ENCODE peak calls at places on chromosome 22, in five cellular contexts. One of them, this sample, is unnamed.

GRCh38 chr22:19663821-19664325 is 50.4 kb upstream of the SEPTIN5 start:
- DNase-seq in IMR-90: peak
- DNase-seq in H9: no peak
- DNase-seq in mesenchymal stem cell: peak
- DNase-seq in H1: peak
- DNase-seq in this sample: no peak

GRCh38 chr22:44538071-44538470 is 40.0 kb upstream of the RTL6 start:
- DNase-seq in IMR-90: peak
- DNase-seq in H9: no peak
- DNase-seq in mesenchymal stem cell: peak
- DNase-seq in H1: no peak
- DNase-seq in this sample: no peak

GRCh38 chr22:45413013-45413367 is 409 bp downstream of the SMC1B start:
- DNase-seq in IMR-90: no peak
- DNase-seq in H9: no peak
- DNase-seq in mesenchymal stem cell: no peak
- DNase-seq in H1: no peak
- DNase-seq in this sample: no peak

GRCh38 chr22:32416556-32417085 is 4.6 kb upstream of the RTCB start:
- DNase-seq in IMR-90: no peak
- DNase-seq in H9: no peak
- DNase-seq in mesenchymal stem cell: no peak
- DNase-seq in H1: no peak
- DNase-seq in this sample: no peak

GRCh38 chr22:46008291-46008690 is 31.3 kb upstream of the WNT7B start:
- DNase-seq in IMR-90: no peak
- DNase-seq in H9: no peak
- DNase-seq in mesenchymal stem cell: no peak
- DNase-seq in H1: no peak
- DNase-seq in this sample: no peak

GRCh38 chr22:37489994-37490393 is 3.8 kb upstream of the MFNG start:
- DNase-seq in IMR-90: no peak
- DNase-seq in H9: no peak
- DNase-seq in mesenchymal stem cell: no peak
- DNase-seq in H1: no peak
- DNase-seq in this sample: no peak

GRCh38 chr22:30882181-30882771 is 86.3 kb downstream of the MORC2 start:
- DNase-seq in IMR-90: no peak
- DNase-seq in H9: no peak
- DNase-seq in mesenchymal stem cell: no peak
- DNase-seq in H1: no peak
- DNase-seq in this sample: no peak

GRCh38 chr22:46287873-46288751 is 8.6 kb upstream of the GTSE1 start:
- DNase-seq in IMR-90: no peak
- DNase-seq in H9: no peak
- DNase-seq in mesenchymal stem cell: no peak
- DNase-seq in H1: no peak
- DNase-seq in this sample: no peak

GRCh38 chr22:45528046-45528445 is 25.4 kb downstream of the FBLN1 start:
- DNase-seq in IMR-90: no peak
- DNase-seq in H9: no peak
- DNase-seq in mesenchymal stem cell: no peak
- DNase-seq in H1: no peak
- DNase-seq in this sample: no peak

GRCh38 chr22:48376936-48377335 is 1450.7 kb downstream of the BRD1 start:
- DNase-seq in IMR-90: no peak
- DNase-seq in H9: no peak
- DNase-seq in mesenchymal stem cell: no peak
- DNase-seq in H1: peak
- DNase-seq in this sample: no peak

GRCh38 chr22:31588970-31589675 is 72.9 kb downstream of the PISD start:
- DNase-seq in IMR-90: no peak
- DNase-seq in H9: no peak
- DNase-seq in mesenchymal stem cell: no peak
- DNase-seq in H1: no peak
- DNase-seq in this sample: no peak

GRCh38 chr22:46149493-46149997 is 781 bp upstream of the PPARA start:
- DNase-seq in IMR-90: no peak
- DNase-seq in H9: peak
- DNase-seq in mesenchymal stem cell: peak
- DNase-seq in H1: peak
- DNase-seq in this sample: peak

GRCh38 chr22:47401592-47401898 is 639.1 kb downstream of the TBC1D22A start:
- DNase-seq in IMR-90: no peak
- DNase-seq in H9: no peak
- DNase-seq in mesenchymal stem cell: no peak
- DNase-seq in H1: no peak
- DNase-seq in this sample: no peak

GRCh38 chr22:26673485-26673884 is 16.1 kb downstream of the MIAT start:
- DNase-seq in IMR-90: no peak
- DNase-seq in H9: no peak
- DNase-seq in mesenchymal stem cell: peak
- DNase-seq in H1: no peak
- DNase-seq in this sample: no peak

GRCh38 chr22:39250131-39250530 is 5.3 kb upstream of the PDGFB start:
- DNase-seq in IMR-90: no peak
- DNase-seq in H9: no peak
- DNase-seq in mesenchymal stem cell: no peak
- DNase-seq in H1: no peak
- DNase-seq in this sample: no peak

GRCh38 chr22:21972806-21973205 is 9.8 kb downstream of the TOP3B start:
- DNase-seq in IMR-90: no peak
- DNase-seq in H9: no peak
- DNase-seq in mesenchymal stem cell: no peak
- DNase-seq in H1: no peak
- DNase-seq in this sample: no peak

GRCh38 chr22:31922593-31922992 is 21.7 kb upstream of the YWHAH start:
- DNase-seq in IMR-90: no peak
- DNase-seq in H9: no peak
- DNase-seq in mesenchymal stem cell: no peak
- DNase-seq in H1: no peak
- DNase-seq in this sample: no peak

GRCh38 chr22:23122992-23123803 is 18.6 kb downstream of the RSPH14 start:
- DNase-seq in IMR-90: no peak
- DNase-seq in H9: no peak
- DNase-seq in mesenchymal stem cell: no peak
- DNase-seq in H1: no peak
- DNase-seq in this sample: no peak

GRCh38 chr22:28761449-28761755 is 11.1 kb upstream of the CCDC117 start:
- DNase-seq in IMR-90: no peak
- DNase-seq in H9: peak
- DNase-seq in mesenchymal stem cell: no peak
- DNase-seq in H1: no peak
- DNase-seq in this sample: no peak

DNA sequence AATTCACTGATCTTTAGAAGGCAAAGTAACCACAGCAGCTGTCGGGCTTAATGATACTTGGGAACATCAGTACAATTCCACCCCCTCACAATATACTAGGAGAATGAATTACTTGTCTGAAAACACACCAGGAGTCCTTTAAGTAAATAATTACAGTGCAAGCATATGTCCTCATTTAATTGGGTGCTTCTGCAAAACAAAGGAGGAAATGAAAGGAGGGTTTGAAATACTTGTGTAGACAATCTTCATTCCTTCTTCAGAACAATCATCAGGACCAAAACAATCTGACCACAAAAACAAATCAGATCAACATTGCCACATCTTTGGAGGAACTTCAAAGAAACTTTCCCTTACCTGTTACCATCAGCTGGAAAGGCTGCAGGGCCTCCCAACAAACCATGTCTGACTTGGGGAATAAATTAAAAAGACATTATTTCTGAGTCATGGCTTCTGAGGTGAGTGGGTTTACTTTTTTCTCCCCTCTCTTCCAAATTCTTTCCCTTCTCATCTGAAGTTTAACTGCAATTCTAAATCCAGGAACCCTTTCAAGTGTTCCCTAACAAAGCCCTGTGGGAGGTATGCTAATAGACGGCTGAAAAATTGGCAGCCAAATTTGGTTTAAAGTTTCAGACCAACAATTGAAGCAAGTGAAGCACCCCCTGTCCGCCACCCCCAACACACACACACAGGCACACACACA is 12.5 kb upstream of the CCDC117 start:
- DNase-seq in IMR-90: peak
- DNase-seq in H9: peak
- DNase-seq in mesenchymal stem cell: peak
- DNase-seq in H1: no peak
- DNase-seq in this sample: no peak
- H2BK15ac ChIP-seq in IMR-90: peak
- H2BK15ac ChIP-seq in H9: no peak
- H2BK15ac ChIP-seq in mesenchymal stem cell: no peak
- H2BK15ac ChIP-seq in H1: no peak
- H2BK15ac ChIP-seq in this sample: no peak

GRCh38 chr22:42611076-42611475 is 3.6 kb downstream of the POLDIP3 start:
- DNase-seq in IMR-90: peak
- DNase-seq in H9: no peak
- DNase-seq in mesenchymal stem cell: no peak
- DNase-seq in H1: no peak
- DNase-seq in this sample: no peak

GRCh38 chr22:42615092-42615859 is 593 bp upstream of the POLDIP3 start:
- DNase-seq in IMR-90: peak
- DNase-seq in H9: peak
- DNase-seq in mesenchymal stem cell: peak
- DNase-seq in H1: peak
- DNase-seq in this sample: peak

GRCh38 chr22:42614312-42615091 is at the start of gene POLDIP3:
- DNase-seq in IMR-90: peak
- DNase-seq in H9: peak
- DNase-seq in mesenchymal stem cell: peak
- DNase-seq in H1: peak
- DNase-seq in this sample: peak

GRCh38 chr22:42612336-42612735 is 2.3 kb downstream of the POLDIP3 start:
- DNase-seq in IMR-90: no peak
- DNase-seq in H9: no peak
- DNase-seq in mesenchymal stem cell: no peak
- DNase-seq in H1: no peak
- DNase-seq in this sample: no peak

DNA sequence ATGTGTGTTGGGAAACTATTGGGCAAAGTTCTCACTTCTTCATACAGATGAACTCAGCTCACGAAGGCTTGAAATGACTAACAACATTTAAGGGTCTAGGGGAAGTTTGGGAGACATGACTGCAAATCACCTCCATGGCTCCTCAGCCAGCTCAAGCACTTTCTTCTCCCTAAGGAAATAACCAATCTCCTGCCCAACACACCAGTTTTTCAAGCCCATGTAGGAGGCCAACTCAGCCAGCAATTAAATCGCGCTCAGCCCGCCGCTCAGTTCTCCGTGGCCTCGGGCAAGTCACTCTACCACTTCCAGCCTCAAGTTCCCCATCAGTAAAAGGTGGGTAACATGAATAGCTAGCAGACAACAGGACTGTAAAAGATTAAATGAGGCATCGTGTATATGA is 814 bp downstream of the POLDIP3 start:
- DNase-seq in IMR-90: no peak
- DNase-seq in H9: no peak
- DNase-seq in mesenchymal stem cell: peak
- DNase-seq in H1: no peak
- DNase-seq in this sample: no peak
- H2AFZ ChIP-seq in IMR-90: peak
- H2AFZ ChIP-seq in H9: no peak
- H2AFZ ChIP-seq in mesenchymal stem cell: no peak
- H2AFZ ChIP-seq in H1: no peak
- H2AFZ ChIP-seq in this sample: peak

GRCh38 chr22:35893698-35894097 is 134.9 kb downstream of the RBFOX2 start:
- DNase-seq in IMR-90: peak
- DNase-seq in H9: no peak
- DNase-seq in mesenchymal stem cell: peak
- DNase-seq in H1: no peak
- DNase-seq in this sample: no peak

GRCh38 chr22:35892192-35892591 is 136.4 kb downstream of the RBFOX2 start:
- DNase-seq in IMR-90: peak
- DNase-seq in H9: no peak
- DNase-seq in mesenchymal stem cell: peak
- DNase-seq in H1: no peak
- DNase-seq in this sample: no peak

GRCh38 chr22:35896306-35896705 is 132.3 kb downstream of the RBFOX2 start:
- DNase-seq in IMR-90: no peak
- DNase-seq in H9: no peak
- DNase-seq in mesenchymal stem cell: no peak
- DNase-seq in H1: no peak
- DNase-seq in this sample: no peak

GRCh38 chr22:35894464-35894878 is 134.2 kb downstream of the RBFOX2 start:
- DNase-seq in IMR-90: no peak
- DNase-seq in H9: no peak
- DNase-seq in mesenchymal stem cell: no peak
- DNase-seq in H1: no peak
- DNase-seq in this sample: no peak

DNA sequence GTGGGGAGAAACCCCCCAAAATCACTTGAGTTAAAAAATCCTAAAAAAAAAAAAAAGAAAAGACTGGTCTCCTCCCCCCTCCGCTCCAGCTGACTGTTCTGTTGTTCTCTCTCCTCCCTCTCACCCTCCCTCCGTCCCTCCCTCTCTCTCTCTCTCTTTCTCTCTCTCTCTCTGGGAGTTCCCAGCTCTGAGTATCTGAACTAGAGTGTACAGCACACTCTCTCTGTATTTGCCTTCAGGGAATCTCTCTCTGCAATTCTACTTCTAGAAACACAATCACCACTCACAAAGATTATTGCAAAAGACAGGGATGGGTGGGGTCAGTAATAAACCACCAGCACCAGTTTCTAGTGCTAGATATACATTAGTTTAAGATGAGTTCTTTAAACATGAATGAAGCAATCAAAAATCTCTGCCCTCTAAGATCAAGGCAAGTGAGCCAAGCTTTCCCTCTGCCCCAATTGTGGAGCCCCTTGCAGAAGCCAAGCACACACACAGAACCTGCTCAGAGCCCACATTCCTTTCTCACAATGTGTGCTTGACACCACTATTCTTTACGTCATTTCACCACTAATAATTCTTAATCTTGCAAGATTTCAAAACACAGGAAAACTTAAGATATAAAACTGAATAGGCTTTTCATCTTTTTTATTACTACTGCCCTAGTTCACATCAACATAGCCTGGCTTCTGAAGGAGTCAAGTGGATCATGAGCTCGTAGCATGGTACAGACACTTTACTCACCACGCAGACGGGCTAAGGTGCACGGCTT is 133.5 kb downstream of the RBFOX2 start:
- DNase-seq in IMR-90: peak
- DNase-seq in H9: no peak
- DNase-seq in mesenchymal stem cell: peak
- DNase-seq in H1: no peak
- DNase-seq in this sample: no peak
- H2BK15ac ChIP-seq in IMR-90: no peak
- H2BK15ac ChIP-seq in H9: no peak
- H2BK15ac ChIP-seq in mesenchymal stem cell: no peak
- H2BK15ac ChIP-seq in H1: no peak
- H2BK15ac ChIP-seq in this sample: no peak

DNA sequence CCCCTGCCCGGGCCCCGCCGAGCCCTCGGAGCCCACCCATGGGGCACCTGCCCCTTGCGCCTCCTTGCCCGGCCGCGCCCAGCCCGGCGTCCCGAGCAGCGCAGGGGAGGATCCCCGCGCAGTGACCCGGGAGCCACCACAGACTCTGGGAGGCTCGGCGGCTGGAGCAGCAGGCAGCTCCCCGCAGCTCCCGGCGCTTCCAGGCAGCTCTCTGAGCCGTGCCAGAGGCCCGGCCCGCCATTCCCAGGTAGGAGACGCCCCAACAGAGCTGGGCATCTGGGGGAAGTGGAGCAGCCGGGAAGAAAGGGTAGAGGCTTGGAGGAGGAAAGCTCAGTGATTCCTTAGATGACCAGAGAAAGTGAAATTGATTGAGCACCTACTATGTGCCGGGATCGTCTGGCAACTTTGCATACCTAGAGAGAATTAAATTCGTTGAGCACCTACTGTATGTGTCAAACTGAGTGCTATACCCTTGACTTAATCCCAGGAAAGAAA is 670 bp downstream of the RASD2 start:
- DNase-seq in IMR-90: no peak
- DNase-seq in H9: no peak
- DNase-seq in mesenchymal stem cell: no peak
- DNase-seq in H1: peak
- DNase-seq in this sample: no peak
- H2AFZ ChIP-seq in IMR-90: no peak
- H2AFZ ChIP-seq in H9: no peak
- H2AFZ ChIP-seq in mesenchymal stem cell: no peak
- H2AFZ ChIP-seq in H1: no peak
- H2AFZ ChIP-seq in this sample: peak

This sample was measured in neuronal stem cell.